ENCODE peak calls at places on chromosome 1, in six cellular contexts. S, T, Z, L, O and I are unnamed samples.

GRCh38 chr1:51829058-51829457 is 49.5 kb downstream of the NRDC start:
- DNase-seq in Z (no peak), L (peak), T (no peak), S (no peak), O (no peak), I (no peak)

GRCh38 chr1:205535866-205536758 is 31.6 kb downstream of the CDK18 start:
- DNase-seq in L (no peak), T (no peak), O (no peak), S (no peak), Z (no peak), I (no peak)

GRCh38 chr1:159188375-159188788 is 16.3 kb upstream of the ACKR1 start:
- DNase-seq in O (no peak), Z (peak), T (peak), S (peak), L (peak), I (peak)

GRCh38 chr1:156643266-156644092 is 1.6 kb downstream of the BCAN start:
- DNase-seq in Z (no peak), L (no peak), S (no peak), T (no peak), O (no peak), I (no peak)

GRCh38 chr1:67685558-67686271 is 714 bp downstream of the GADD45A start:
- DNase-seq in Z (peak), S (peak), T (peak), O (no peak), L (no peak), I (no peak)

GRCh38 chr1:201184734-201185453 is 5.7 kb upstream of the IGFN1 start:
- DNase-seq in L (peak), S (no peak), O (no peak), Z (no peak), T (peak), I (peak)

GRCh38 chr1:232302376-232303049 is 327.4 kb downstream of the SIPA1L2 start:
- DNase-seq in T (no peak), L (no peak), Z (no peak), O (no peak), S (no peak), I (no peak)

GRCh38 chr1:150973258-150973825 is 1.3 kb downstream of the CERS2 start:
- DNase-seq in T (no peak), O (no peak), Z (no peak), L (no peak), S (peak), I (peak)

GRCh38 chr1:94753171-94753972 is 66.8 kb upstream of the SLC44A3 start:
- DNase-seq in T (no peak), S (no peak), L (no peak), O (no peak), Z (no peak), I (no peak)

GRCh38 chr1:230186003-230186863 is 119.2 kb downstream of the GALNT2 start:
- DNase-seq in Z (no peak), T (no peak), L (peak), O (no peak), S (peak), I (no peak)

GRCh38 chr1:111541721-111542120 is 38.3 kb upstream of the ADORA3 start:
- DNase-seq in S (no peak), L (peak), T (no peak), O (no peak), Z (no peak), I (no peak)

GRCh38 chr1:227174136-227174535 is 144.2 kb downstream of the CDC42BPA start:
- DNase-seq in O (no peak), L (no peak), T (no peak), Z (no peak), S (no peak), I (no peak)

GRCh38 chr1:27960762-27961645 is 1.2 kb downstream of the XKR8 start:
- DNase-seq in O (no peak), S (no peak), T (no peak), Z (no peak), L (no peak), I (no peak)

GRCh38 chr1:27958513-27958912 is 1.3 kb upstream of the XKR8 start:
- DNase-seq in O (no peak), S (no peak), Z (no peak), T (no peak), L (no peak), I (no peak)

GRCh38 chr1:27957655-27958054 is 2.1 kb upstream of the XKR8 start:
- DNase-seq in T (no peak), O (no peak), L (no peak), Z (no peak), S (no peak), I (no peak)

GRCh38 chr1:27961646-27962221 is 2.0 kb downstream of the XKR8 start:
- DNase-seq in S (no peak), L (no peak), T (no peak), Z (no peak), O (no peak), I (no peak)

DNA sequence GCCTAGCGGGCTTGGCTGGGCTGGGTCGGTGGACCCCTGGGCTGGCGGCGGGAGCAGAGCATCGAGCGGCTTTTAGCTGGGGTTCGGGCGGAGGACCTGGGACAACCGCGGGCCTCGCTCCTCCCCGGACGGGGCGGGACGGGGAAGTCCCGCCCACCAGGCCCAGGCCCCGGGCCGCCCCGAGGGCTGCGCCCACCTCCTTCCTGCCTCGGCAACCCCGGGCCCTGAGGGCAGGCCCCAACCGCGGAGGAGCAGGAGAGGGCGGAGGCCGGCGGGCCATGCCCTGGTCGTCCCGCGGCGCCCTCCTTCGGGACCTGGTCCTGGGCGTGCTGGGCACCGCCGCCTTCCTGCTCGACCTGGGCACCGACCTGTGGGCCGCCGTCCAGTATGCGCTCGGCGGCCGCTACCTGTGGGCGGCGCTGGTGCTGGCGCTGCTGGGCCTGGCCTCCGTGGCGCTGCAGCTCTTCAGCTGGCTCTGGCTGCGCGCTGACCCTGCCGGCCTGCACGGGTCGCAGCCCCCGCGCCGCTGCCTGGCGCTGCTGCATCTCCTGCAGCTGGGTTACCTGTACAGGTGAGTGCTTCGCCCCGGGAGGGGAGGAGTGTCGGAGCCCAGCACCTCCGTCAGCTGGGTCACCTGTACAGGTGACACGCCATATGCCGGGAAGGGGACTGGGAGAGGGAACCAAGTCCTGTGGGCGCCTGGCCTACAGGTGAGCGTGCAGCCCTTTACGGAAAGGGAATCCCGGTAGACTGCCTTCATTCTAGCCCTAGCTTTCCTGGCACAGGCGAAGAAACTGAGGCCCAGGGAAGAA is at the start of gene XKR8:
- DNase-seq in O (peak), L (peak), T (peak), Z (peak), S (peak), I (peak)
- TF ChIP-seq CTCF in O (no peak), L (peak), T (peak), Z (peak), S (peak), I (peak)

DNA sequence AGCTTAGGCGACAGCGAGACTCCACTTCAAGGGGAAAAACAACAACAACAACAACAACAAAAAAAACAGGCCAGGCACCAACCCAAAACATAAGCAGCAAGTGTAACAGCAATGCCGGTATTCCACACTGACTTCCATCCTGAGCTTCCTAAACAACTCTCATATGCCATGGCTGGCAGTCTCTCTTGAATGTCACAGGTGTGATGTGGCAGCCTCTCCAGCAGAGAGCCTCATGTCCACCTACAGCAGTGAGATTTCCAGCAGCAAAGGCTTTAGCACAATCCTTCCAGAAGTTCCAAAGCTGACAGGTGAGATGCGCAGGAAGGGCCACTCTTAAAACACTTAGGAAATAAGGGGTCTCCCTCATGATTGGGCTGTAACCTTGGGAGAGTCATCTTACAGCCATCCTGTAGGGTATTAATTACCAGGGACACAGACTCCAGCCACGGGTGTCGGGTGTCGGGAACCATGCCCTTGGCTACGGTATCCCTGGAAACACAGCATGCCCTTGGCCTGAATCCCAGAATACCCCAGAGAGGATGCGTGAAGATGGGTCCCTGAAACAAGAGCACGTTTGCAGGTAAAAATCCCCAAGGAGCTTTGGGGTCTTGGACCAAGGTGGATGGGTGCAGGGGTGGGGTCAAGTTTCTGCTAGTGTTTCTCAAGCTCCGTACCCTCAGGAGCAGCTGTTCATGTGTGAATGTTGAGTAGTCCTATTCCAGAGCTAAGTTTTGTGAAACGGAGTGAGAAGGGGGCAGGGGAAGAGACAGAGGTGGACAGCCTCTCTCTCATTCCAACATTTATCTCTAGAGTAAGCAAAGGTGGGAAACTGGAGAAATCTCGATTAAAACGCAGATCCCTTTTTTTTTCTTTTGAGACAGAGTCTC is 31.4 kb downstream of the CLSTN1 start:
- DNase-seq in S (no peak), T (no peak), L (no peak), Z (no peak), O (no peak), I (peak)
- TF ChIP-seq CTCF in S (no peak), T (no peak), L (no peak), Z (peak), O (no peak), I (no peak)

GRCh38 chr1:91585982-91586381 is 85.3 kb downstream of the CDC7 start:
- DNase-seq in T (no peak), Z (no peak), O (no peak), L (no peak), S (no peak), I (no peak)

GRCh38 chr1:91591175-91591968 is 90.7 kb downstream of the CDC7 start:
- DNase-seq in O (no peak), T (no peak), S (no peak), Z (no peak), L (no peak), I (no peak)

GRCh38 chr1:91592716-91593477 is 92.2 kb downstream of the CDC7 start:
- DNase-seq in L (no peak), O (no peak), Z (no peak), T (no peak), S (no peak), I (no peak)

GRCh38 chr1:91585502-91585901 is 84.9 kb downstream of the CDC7 start:
- DNase-seq in O (no peak), L (no peak), T (no peak), S (no peak), Z (no peak), I (no peak)

DNA sequence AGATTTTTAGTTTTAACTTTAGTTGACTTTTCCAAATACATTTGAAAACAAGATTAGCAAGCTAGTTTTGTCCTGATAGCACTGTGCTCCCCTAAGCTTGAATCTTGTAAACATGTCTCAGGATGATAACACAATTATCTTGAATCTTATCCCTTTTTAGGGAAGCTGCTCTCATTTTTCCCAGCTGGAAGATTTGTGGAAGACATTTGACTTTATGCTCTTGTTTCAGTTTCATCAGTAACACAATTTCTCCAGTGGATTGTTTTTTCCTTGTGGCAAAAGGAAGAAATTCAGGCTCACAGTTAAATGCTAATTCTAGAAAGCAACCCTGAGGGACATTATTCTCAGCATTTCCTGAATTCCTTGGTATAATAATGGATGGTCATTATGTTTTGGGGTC is 88.8 kb downstream of the CDC7 start:
- DNase-seq in O (no peak), Z (no peak), L (no peak), S (no peak), T (no peak), I (no peak)
- TF ChIP-seq CTCF in O (no peak), Z (peak), L (no peak), S (no peak), T (no peak), I (peak)

GRCh38 chr1:40017951-40018575 is 22.5 kb upstream of the CAP1 start:
- DNase-seq in T (no peak), L (no peak), O (no peak), Z (no peak), S (no peak), I (no peak)

GRCh38 chr1:40020447-40021085 is 20.0 kb upstream of the CAP1 start:
- DNase-seq in O (no peak), T (no peak), Z (no peak), S (no peak), L (no peak), I (no peak)

GRCh38 chr1:40014253-40014706 is 26.2 kb upstream of the CAP1 start:
- DNase-seq in Z (no peak), T (no peak), S (no peak), L (no peak), O (peak), I (no peak)

GRCh38 chr1:40011198-40011597 is 29.3 kb upstream of the CAP1 start:
- DNase-seq in S (no peak), L (no peak), Z (no peak), O (no peak), T (no peak), I (no peak)

GRCh38 chr1:40014812-40015594 is 25.5 kb upstream of the CAP1 start:
- DNase-seq in T (no peak), O (no peak), S (no peak), Z (no peak), L (peak), I (no peak)
- TF ChIP-seq CTCF in T (no peak), O (no peak), S (no peak), Z (no peak), L (no peak), I (no peak)

GRCh38 chr1:30550365-30551220 is 172.8 kb downstream of the MATN1 start:
- DNase-seq in L (no peak), T (no peak), S (no peak), O (no peak), Z (no peak), I (no peak)

GRCh38 chr1:30551603-30552002 is 171.8 kb downstream of the MATN1 start:
- DNase-seq in O (no peak), S (no peak), L (no peak), Z (no peak), T (no peak), I (no peak)

DNA sequence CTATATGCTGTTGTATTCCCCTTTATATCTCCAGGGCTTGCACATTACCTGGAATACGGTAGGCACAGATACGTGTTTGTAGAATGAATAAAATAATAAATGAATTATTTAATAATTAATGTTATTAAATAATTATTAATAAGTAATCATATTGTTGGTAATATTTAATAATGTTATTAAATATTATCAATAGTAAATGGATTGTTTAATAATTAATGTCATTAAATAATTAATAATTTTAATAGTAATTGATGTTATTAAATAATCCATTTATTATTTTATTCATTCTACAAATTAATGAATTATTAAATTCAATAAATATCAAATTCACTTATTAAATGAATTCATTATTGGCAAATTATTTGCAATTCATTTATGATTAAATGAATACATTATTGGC is 175.1 kb downstream of the MATN1 start:
- DNase-seq in O (no peak), T (no peak), Z (no peak), S (no peak), L (no peak), I (no peak)
- TF ChIP-seq CTCF in O (no peak), T (no peak), Z (no peak), S (no peak), L (no peak), I (no peak)

DNA sequence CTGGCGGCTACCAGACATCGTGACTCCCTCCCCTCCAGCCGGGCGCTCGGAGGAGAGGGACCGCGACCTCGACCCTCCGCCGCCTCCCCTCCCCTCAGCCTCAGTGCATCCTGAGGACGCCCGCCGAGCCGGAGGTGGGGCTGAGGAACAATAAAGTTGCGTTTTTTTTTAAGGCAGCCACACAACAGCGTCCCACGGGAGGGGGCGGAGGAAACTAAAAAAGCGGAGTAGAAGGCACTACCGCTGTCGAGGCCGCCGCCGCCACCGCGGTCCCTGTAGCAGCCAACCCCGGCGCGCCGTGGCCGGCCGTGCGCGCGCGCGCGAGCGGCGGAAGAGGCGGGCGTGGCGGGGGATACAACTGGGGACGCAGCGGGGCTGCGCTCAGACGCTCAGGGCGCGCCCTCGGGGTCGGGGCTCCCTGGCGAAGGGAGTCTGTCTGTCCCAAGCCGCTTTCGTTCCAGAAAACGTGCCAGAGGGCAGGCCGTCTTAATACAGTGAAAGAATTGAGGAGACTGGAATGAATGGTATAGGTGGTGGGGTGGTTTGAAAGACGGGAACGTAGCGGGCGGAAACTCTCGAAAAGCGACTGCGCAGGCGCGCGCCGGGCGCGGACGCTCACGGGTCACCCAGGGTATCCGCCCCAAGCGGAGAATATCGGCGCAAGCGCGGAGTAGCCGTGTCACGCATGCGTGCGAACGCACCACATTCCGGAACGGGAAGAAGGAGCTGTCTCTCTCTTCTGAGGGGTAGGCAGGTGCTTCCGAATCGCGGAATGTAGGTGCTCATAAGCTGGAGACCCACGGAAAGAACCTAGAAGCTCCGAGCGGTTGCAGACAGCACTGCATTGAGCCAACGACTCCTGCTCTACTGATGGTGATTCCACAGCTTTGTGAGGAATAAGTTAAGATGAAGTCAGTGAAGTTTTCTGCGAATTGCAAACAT is at the start of gene COP1:
- DNase-seq in O (peak), Z (peak), L (peak), S (peak), T (peak), I (peak)
- TF ChIP-seq CTCF in O (no peak), Z (peak), L (no peak), S (peak), T (peak), I (no peak)

DNA sequence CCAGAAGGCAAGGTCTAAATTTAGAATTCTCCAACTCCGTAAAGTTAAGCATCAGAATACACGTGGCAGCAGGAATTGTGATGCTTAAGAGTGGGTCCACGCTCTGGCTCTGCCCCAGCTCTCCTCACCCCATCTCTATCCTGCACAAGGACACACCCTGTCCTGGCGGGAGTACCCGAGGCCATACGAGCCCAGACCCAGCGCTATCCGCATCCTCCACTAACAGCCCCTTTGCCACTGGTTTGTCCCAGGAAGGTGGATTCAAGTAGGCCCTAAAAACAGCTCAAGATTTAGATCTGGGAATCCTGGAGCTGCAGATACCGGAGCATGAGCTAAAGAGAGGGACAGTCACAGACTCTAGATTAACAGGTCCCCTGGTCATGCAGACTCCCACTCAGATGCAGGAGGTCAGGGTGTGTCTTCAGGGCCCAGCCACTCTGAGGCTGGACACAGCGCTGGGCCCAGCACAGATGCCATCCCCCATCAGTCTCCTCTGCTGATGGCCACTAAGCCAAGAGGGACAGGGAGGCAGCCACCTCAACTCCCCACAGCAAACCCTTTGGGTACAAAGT is 393.3 kb downstream of the NPHP4 start:
- DNase-seq in S (no peak), L (no peak), T (no peak), O (no peak), Z (no peak), I (no peak)
- TF ChIP-seq CTCF in S (no peak), L (no peak), T (no peak), O (no peak), Z (no peak), I (no peak)